ENCODE peak calls at places on chromosomes 12 and 14, in nine cellular contexts. E is fibroblast of lung, K is IMR-90, F is epithelial cell of esophagus, Q is uterus, P is Caco-2, N is skeletal muscle cell, W is Peyer's patch, C is brain microvascular endothelial cell. O is an unnamed sample.

GRCh38 chr14:61547186-61548121 is 147.9 kb upstream of the HIF1A start:
- DNase-seq in K (peak; percentile 95), E (peak; percentile 94), Q (no peak), P (no peak), W (no peak), F (peak; percentile 93), N (peak; percentile 90), C (peak; percentile 94), O (no peak)

GRCh38 chr12:67534671-67535070 is 113.9 kb upstream of the DYRK2 start:
- DNase-seq in K (peak; percentile 70), E (peak; percentile 91), W (no peak), C (peak; percentile 88), F (peak; percentile 78), N (peak; percentile 92), Q (peak; percentile 26), P (no peak), O (peak; percentile 21)

GRCh38 chr12:55737581-55738112 is 5.3 kb upstream of the GDF11 start:
- DNase-seq in N (no peak), C (no peak), Q (no peak), P (no peak), E (no peak), K (no peak), F (no peak), W (no peak), O (no peak)

GRCh38 chr12:122527478-122527944 is 462 bp downstream of the KNTC1 start:
- DNase-seq in P (peak; percentile 41), N (no peak), E (peak; percentile 10), Q (no peak), W (no peak), K (peak; percentile 21), F (peak; percentile 44), C (peak; percentile 11), O (peak; percentile 21)

GRCh38 chr14:21084988-21085853 is 13.2 kb downstream of the ZNF219 start:
- DNase-seq in E (peak; percentile 34), C (peak; percentile 56), N (no peak), Q (no peak), K (peak; percentile 91), P (no peak), W (no peak), F (peak; percentile 74), O (no peak)

GRCh38 chr14:104878582-104878981 is 13.5 kb downstream of the CEP170B start:
- DNase-seq in C (no peak), N (no peak), E (no peak), K (no peak), W (no peak), Q (no peak), F (no peak), P (no peak), O (no peak)

GRCh38 chr12:46209914-46210834 is 58.7 kb downstream of the SLC38A1 start:
- DNase-seq in P (no peak), F (peak; percentile 97), C (no peak), W (peak; percentile 82), Q (peak; percentile 49), N (peak; percentile 53), E (no peak), K (no peak), O (peak; percentile 84)

GRCh38 chr12:38327356-38327755 is 10.8 kb downstream of the ALG10B start:
- DNase-seq in E (no peak), W (no peak), C (no peak), N (no peak), P (no peak), Q (no peak), K (no peak), F (no peak), O (no peak)

GRCh38 chr12:27785882-27786570 is 6.0 kb upstream of the MANSC4 start:
- DNase-seq in Q (no peak), C (peak; percentile 79), N (peak; percentile 56), W (no peak), E (peak; percentile 71), P (no peak), F (peak; percentile 90), K (peak; percentile 93), O (no peak)

GRCh38 chr12:105899589-105899988 is 239.2 kb downstream of the NUAK1 start:
- DNase-seq in F (peak; percentile 24), Q (no peak), K (no peak), E (no peak), P (no peak), C (no peak), W (no peak), N (no peak), O (no peak)

DNA sequence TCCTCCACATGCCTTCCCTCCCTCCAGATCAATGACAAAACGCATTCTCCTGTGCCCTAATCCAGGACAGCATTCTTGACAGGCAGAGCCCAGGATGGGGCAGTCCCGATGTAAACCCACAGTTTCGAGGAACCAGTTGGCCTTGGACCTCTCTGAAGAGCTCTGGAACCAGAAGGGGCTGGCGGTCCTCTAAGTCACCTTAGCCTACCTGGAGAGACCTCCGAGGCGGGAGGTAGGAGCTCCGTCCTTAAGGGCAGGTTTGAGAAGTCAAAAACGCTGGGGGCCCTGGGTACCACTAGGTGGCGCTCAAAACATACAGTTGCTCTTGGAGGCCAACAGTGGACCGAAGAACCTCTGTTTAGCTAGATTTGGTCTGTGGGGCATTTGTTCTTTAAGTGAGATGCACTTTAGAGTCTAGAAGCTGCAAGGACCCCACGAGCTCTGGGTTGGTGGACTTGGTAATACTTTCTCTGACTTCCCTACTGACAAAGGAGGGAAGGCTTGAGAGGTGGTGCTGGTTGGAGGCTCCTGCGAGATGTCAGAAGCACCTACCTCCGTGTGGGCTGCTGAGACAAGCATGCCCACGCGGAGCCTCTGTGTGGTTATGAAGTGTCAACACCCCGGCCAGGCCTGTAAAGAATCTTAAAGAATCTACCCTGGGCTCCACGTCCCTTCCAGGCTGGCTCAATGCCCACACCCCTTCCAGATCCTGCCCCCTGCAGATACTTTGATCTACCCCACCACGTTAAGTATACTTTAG is 74.8 kb upstream of the CHST11 start:
- DNase-seq in P (peak; percentile 81), C (peak; percentile 73), Q (peak; percentile 82), F (peak; percentile 81), K (peak; percentile 74), E (peak; percentile 84), W (peak; percentile 76), N (peak; percentile 33), O (peak; percentile 87)
- H3K4me3 ChIP-seq in P (no peak overlapping the region), C (no peak overlapping the region), Q (no peak overlapping the region), F (no peak overlapping the region), K (no peak overlapping the region), E (no peak overlapping the region), W (no peak overlapping the region), N (no peak overlapping the region), O (no peak overlapping the region)

DNA sequence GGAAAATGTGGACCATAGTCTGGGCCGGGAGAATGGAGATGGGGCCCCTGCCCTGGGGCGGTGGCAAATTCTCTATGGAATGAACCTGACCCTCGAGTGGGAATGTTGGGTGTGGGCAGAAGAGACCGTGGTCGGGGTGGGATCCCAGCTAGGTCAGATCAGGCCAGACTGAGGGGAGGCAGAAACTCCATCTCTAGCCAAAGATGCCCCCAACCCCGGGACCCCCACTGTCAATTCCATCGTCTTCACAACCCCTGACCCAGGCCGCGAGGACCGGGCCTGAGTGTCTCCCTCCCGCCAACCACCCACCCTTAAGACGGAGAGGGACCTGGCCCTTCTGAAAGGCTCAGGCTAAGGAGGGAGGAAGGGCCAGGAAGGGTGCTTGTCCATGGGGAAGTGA is 733 bp downstream of the PLEKHD1 start:
- DNase-seq in E (no peak), K (no peak), W (no peak), P (no peak), N (no peak), Q (no peak), C (no peak), F (no peak), O (no peak)
- H3K4me3 ChIP-seq in E (no peak overlapping the region), K (no peak overlapping the region), W (no peak overlapping the region), P (peak overlapping the region; percentile 65), N (no peak overlapping the region), Q (no peak overlapping the region), C (no peak overlapping the region), F (no peak overlapping the region), O (no peak overlapping the region)

GRCh38 chr14:89810101-89810500 is 144.4 kb downstream of the EFCAB11 start:
- DNase-seq in N (no peak), F (no peak), K (no peak), Q (no peak), E (peak; percentile 42), C (no peak), P (no peak), W (no peak), O (no peak)

GRCh38 chr14:89814126-89814525 is 140.4 kb downstream of the EFCAB11 start:
- DNase-seq in K (no peak), P (no peak), F (no peak), E (no peak), Q (no peak), W (no peak), C (no peak), N (peak; percentile 4), O (no peak)

GRCh38 chr14:89807905-89808304 is 146.6 kb downstream of the EFCAB11 start:
- DNase-seq in P (no peak), N (no peak), K (no peak), C (no peak), W (no peak), E (no peak), Q (no peak), F (no peak), O (no peak)

GRCh38 chr14:89813485-89814080 is 140.9 kb downstream of the EFCAB11 start:
- DNase-seq in Q (no peak), C (peak; percentile 95), W (no peak), P (no peak), K (peak; percentile 96), E (peak; percentile 52), F (peak; percentile 60), N (peak; percentile 74), O (no peak)
- H3K4me3 ChIP-seq in Q (no peak overlapping the region), C (peak overlapping the region; percentile 26), W (no peak overlapping the region), P (no peak overlapping the region), K (no peak overlapping the region), E (no peak overlapping the region), F (no peak overlapping the region), N (peak overlapping the region; percentile 14), O (no peak overlapping the region)

GRCh38 chr14:49876563-49877127 is 16.2 kb upstream of the ARF6 start:
- DNase-seq in W (no peak), F (no peak), E (no peak), Q (no peak), N (no peak), P (no peak), K (no peak), C (no peak), O (no peak)

GRCh38 chr14:49881296-49882006 is 11.4 kb upstream of the ARF6 start:
- DNase-seq in P (no peak), K (no peak), N (no peak), Q (no peak), W (no peak), E (no peak), C (no peak), F (no peak), O (no peak)

GRCh38 chr14:49880267-49881064 is 12.4 kb upstream of the ARF6 start:
- DNase-seq in C (no peak), P (no peak), W (no peak), F (no peak), N (peak; percentile 31), K (no peak), E (no peak), Q (no peak), O (no peak)

GRCh38 chr14:49882826-49883694 is 9.8 kb upstream of the ARF6 start:
- DNase-seq in Q (no peak), F (peak; percentile 74), E (no peak), N (no peak), C (peak; percentile 55), P (no peak), K (no peak), W (no peak), O (no peak)

DNA sequence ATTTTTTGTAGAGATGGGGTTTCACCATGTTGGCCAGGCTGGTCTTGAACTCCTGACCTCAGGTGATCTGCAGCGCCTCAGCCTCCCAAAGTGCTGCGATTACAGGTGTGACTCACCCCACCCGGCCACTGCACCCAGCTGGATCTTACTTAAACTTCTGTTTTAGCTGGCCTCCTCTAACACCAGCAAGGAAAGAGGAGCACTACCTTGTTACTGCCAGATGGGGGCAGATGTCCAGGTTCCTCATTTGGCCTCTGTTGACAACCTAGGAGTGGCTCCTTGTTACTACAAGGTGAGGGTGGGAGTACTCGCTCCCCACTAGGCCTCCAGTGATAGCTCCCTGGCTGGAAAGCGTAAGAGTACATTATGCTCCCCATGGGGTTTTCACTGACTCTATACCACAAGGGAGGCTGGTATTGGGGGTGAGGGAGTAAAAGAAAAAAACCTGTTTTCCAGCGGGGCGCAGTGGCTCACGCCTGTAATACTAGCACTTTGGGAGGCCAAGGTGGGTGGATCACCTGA is 13.1 kb upstream of the ARF6 start:
- DNase-seq in N (no peak), K (peak; percentile 54), Q (peak; percentile 50), W (no peak), P (peak; percentile 62), C (peak; percentile 31), F (peak; percentile 76), E (peak; percentile 58), O (peak; percentile 32)
- H3K4me3 ChIP-seq in N (no peak overlapping the region), K (no peak overlapping the region), Q (no peak overlapping the region), W (no peak overlapping the region), P (no peak overlapping the region), C (no peak overlapping the region), F (no peak overlapping the region), E (no peak overlapping the region), O (no peak overlapping the region)